ENCODE peak calls at places on chromosomes 11 and 22, in ten cellular contexts. P is transverse colon, M is GM23338, B is suprapubic skin, R is sigmoid colon, C is HL-60, N is breast epithelium, V is SK-N-SH, E is Panc1, X is stomach. D is an unnamed sample.
A peak's percentile ranks its signal among the peaks of the same experiment; 100 is the strongest.

GRCh38 chr22:41775338-41775737 is 25.1 kb upstream of the CCDC134 start:
- DNase-seq in V (no peak), B (no peak), M (no peak), C (no peak), R (no peak), E (no peak), N (no peak), P (no peak), X (no peak), D (no peak)

GRCh38 chr11:133742388-133742787 is 102.9 kb downstream of the SPATA19 start:
- DNase-seq in M (no peak), R (no peak), B (no peak), N (no peak), X (no peak), E (no peak), V (no peak), P (no peak), C (no peak), D (no peak)

GRCh38 chr22:40107244-40107643 is 70.5 kb upstream of the TNRC6B start:
- DNase-seq in B (no peak), X (no peak), P (no peak), N (no peak), R (no peak), M (no peak), E (no peak), V (no peak), C (no peak), D (no peak)

GRCh38 chr22:17112491-17113042 is 8.6 kb downstream of the TMEM121B start:
- DNase-seq in M (no peak), E (no peak), R (peak; percentile 37), C (no peak), N (no peak), B (no peak), X (no peak), V (no peak), P (no peak), D (peak; percentile 29)

GRCh38 chr11:82945682-82946081 is 44.1 kb downstream of the DDIAS start:
- DNase-seq in V (no peak), E (no peak), M (no peak), C (no peak), N (no peak), X (no peak), P (no peak), B (no peak), R (no peak), D (no peak)

GRCh38 chr11:36308577-36308976 is 12.5 kb downstream of the PRR5L start:
- DNase-seq in X (no peak), C (no peak), E (no peak), B (no peak), R (no peak), V (no peak), N (no peak), M (no peak), P (no peak), D (no peak)

GRCh38 chr11:121426476-121427454 is 25.3 kb upstream of the SORL1 start:
- DNase-seq in M (peak; percentile 80), B (no peak), C (no peak), E (no peak), P (peak; percentile 56), X (peak; percentile 56), N (no peak), V (peak; percentile 87), R (peak; percentile 67), D (no peak)

GRCh38 chr22:35631597-35631996 is 14.5 kb upstream of the MB start:
- DNase-seq in R (peak; percentile 65), M (peak; percentile 92), C (no peak), E (no peak), V (peak; percentile 60), P (peak; percentile 73), X (peak; percentile 59), B (no peak), N (peak; percentile 54), D (no peak)

GRCh38 chr22:44067901-44068300 is 43.8 kb downstream of the PARVB start:
- DNase-seq in N (no peak), M (no peak), C (no peak), X (no peak), R (no peak), P (no peak), E (no peak), V (no peak), B (no peak), D (no peak)

GRCh38 chr22:44071760-44072159 is 47.7 kb downstream of the PARVB start:
- DNase-seq in P (no peak), B (no peak), M (no peak), N (no peak), X (no peak), E (no peak), C (no peak), V (no peak), R (no peak), D (no peak)

GRCh38 chr22:44067033-44067432 is 42.9 kb downstream of the PARVB start:
- DNase-seq in X (no peak), N (no peak), R (no peak), V (no peak), C (no peak), M (no peak), B (no peak), P (no peak), E (no peak), D (no peak)

GRCh38 chr22:44070029-44070428 is 45.9 kb downstream of the PARVB start:
- DNase-seq in X (no peak), B (no peak), R (no peak), M (no peak), E (no peak), C (no peak), N (no peak), V (no peak), P (no peak), D (no peak)

GRCh38 chr22:44068422-44069191 is 44.5 kb downstream of the PARVB start:
- DNase-seq in X (no peak), N (no peak), B (no peak), V (no peak), R (no peak), C (peak; percentile 43), P (peak; percentile 38), E (no peak), M (no peak), D (no peak)
- TF ChIP-seq POLR2AphosphoS5 in X (no peak), N (no peak), B (no peak), V (no peak), R (no peak), C (no peak), P (no peak), E (no peak), M (no peak), D (no peak)

GRCh38 chr11:74010306-74010981 is 1.6 kb upstream of the UCP3 start:
- DNase-seq in B (no peak), C (no peak), P (no peak), E (no peak), N (no peak), M (no peak), V (no peak), R (peak; percentile 50), X (no peak), D (no peak)

GRCh38 chr11:74013141-74013540 is 4.3 kb upstream of the UCP3 start:
- DNase-seq in P (no peak), V (no peak), E (no peak), N (no peak), R (peak; percentile 57), M (no peak), B (no peak), X (no peak), C (no peak), D (no peak)

GRCh38 chr11:74009675-74010305 is 905 bp upstream of the UCP3 start:
- DNase-seq in B (no peak), X (no peak), E (no peak), P (no peak), V (no peak), C (no peak), N (no peak), M (no peak), R (peak; percentile 36), D (no peak)

GRCh38 chr11:74011360-74012071 is 2.6 kb upstream of the UCP3 start:
- DNase-seq in X (no peak), R (peak; percentile 62), V (no peak), C (no peak), N (no peak), M (no peak), P (no peak), E (no peak), B (no peak), D (no peak)

DNA sequence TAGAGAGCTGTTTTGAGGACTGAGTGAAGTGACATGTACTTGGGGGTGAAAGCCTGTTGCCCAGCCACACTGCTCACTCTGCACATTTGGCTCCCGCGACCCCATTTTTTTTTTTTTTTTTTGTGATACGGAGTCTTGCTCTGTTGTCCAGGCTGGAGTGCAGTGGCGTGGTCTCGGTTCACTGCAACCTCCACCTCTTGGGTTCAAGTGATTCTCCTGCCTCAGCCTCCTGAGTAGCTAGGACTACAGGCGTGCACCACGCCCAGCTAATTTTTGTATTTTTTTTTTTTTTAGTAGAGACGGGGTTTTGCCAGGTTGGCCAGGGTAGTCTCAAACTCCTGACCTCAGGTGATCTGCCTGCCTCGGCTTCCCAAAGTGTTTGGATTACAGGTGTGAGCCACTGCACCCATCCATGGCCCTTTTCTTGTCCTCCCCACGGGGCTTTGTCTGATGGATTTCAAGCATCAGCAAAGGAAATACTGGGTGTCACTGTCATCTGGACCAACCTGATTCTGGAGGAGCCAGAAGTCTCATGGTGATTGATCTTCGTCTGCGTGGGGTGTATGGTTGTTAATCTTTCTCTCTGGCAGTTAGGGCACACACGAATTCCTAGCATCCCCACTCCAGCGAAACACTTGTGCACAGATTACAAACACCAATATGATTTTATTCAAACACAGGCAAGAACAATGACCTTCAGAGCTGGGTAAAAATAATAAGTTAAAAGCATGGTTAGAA is 3.4 kb upstream of the UCP3 start:
- DNase-seq in V (no peak), E (no peak), X (no peak), C (no peak), R (peak; percentile 26), M (no peak), B (no peak), N (no peak), P (no peak), D (no peak)
- H3K4me3 ChIP-seq in V (no peak overlapping the region), E (no peak overlapping the region), X (no peak overlapping the region), C (no peak overlapping the region), R (no peak overlapping the region), M (no peak overlapping the region), B (no peak overlapping the region), N (no peak overlapping the region), P (no peak overlapping the region), D (no peak overlapping the region)

GRCh38 chr11:12066056-12066798 is 44.2 kb upstream of the MICAL2 start:
- DNase-seq in M (no peak), N (no peak), R (peak; percentile 72), X (no peak), E (peak; percentile 91), C (peak; percentile 69), B (peak; percentile 70), P (peak; percentile 38), V (no peak), D (peak; percentile 79)
- TF ChIP-seq POLR2AphosphoS5 in M (no peak), N (peak; percentile 40), R (no peak), X (peak; percentile 40), E (no peak), C (no peak), B (peak; percentile 19), P (peak; percentile 23), V (peak; percentile 77), D (no peak)

DNA sequence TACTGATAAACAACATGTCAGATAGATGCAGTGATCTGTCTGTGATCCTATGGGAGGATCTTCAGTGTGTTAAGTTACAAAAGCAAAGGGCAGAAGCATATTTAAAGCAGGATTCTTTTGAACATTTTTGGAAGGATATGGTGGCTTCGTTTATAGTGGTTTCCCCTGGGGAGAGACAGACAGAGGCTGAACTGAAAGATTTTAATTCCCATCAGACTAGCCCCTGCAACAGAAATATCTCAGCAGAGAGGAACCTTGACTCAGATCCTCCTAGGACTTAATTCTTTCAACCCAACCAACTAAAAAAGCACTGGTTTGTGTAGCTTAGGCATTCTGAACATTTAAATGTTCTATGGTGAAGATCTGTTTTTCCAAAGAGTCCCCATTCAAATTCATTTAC is 5.7 kb downstream of the CLTCL1 start:
- DNase-seq in C (no peak), E (no peak), M (no peak), P (no peak), N (no peak), R (no peak), V (no peak), X (no peak), B (no peak), D (no peak)
- H3K4me3 ChIP-seq in C (no peak overlapping the region), E (no peak overlapping the region), M (peak overlapping the region; percentile 30), P (no peak overlapping the region), N (no peak overlapping the region), R (no peak overlapping the region), V (no peak overlapping the region), X (no peak overlapping the region), B (no peak overlapping the region), D (no peak overlapping the region)